ENCODE peak calls at places on chromosomes 16 and 17, in seven cellular contexts. One of them, this sample, is unnamed.

GRCh38 chr16:80369138-80369537 is 171.7 kb upstream of the DYNLRB2 start:
- DNase-seq in stomach: no peak
- DNase-seq in spleen: no peak
- DNase-seq in HCT116: no peak
- DNase-seq in testis: no peak
- DNase-seq in breast epithelium: no peak
- DNase-seq in uterus: no peak
- DNase-seq in this sample: no peak

GRCh38 chr16:69831212-69832123 is 69.3 kb downstream of the WWP2 start:
- DNase-seq in stomach: no peak
- DNase-seq in spleen: no peak
- DNase-seq in HCT116: no peak
- DNase-seq in testis: no peak
- DNase-seq in breast epithelium: no peak
- DNase-seq in uterus: no peak
- DNase-seq in this sample: no peak

GRCh38 chr17:76997981-76998531 is 129.9 kb downstream of the MGAT5B start:
- DNase-seq in stomach: no peak
- DNase-seq in spleen: no peak
- DNase-seq in HCT116: no peak
- DNase-seq in testis: no peak
- DNase-seq in breast epithelium: peak; percentile 28
- DNase-seq in uterus: no peak
- DNase-seq in this sample: no peak

GRCh38 chr16:66299349-66299748 is 67.1 kb upstream of the CDH5 start:
- DNase-seq in stomach: no peak
- DNase-seq in spleen: no peak
- DNase-seq in HCT116: no peak
- DNase-seq in testis: no peak
- DNase-seq in breast epithelium: no peak
- DNase-seq in uterus: no peak
- DNase-seq in this sample: no peak

GRCh38 chr17:28887871-28888471 is 9.6 kb downstream of the FLOT2 start:
- DNase-seq in stomach: no peak
- DNase-seq in spleen: no peak
- DNase-seq in HCT116: no peak
- DNase-seq in testis: no peak
- DNase-seq in breast epithelium: no peak
- DNase-seq in uterus: no peak
- DNase-seq in this sample: no peak

GRCh38 chr17:75596320-75597087 is 8.9 kb downstream of the MYO15B start:
- DNase-seq in stomach: no peak
- DNase-seq in spleen: no peak
- DNase-seq in HCT116: no peak
- DNase-seq in testis: no peak
- DNase-seq in breast epithelium: no peak
- DNase-seq in uterus: no peak
- DNase-seq in this sample: no peak

GRCh38 chr16:50467559-50467942 is 80.6 kb upstream of the NKD1 start:
- DNase-seq in stomach: no peak
- DNase-seq in spleen: no peak
- DNase-seq in HCT116: no peak
- DNase-seq in testis: no peak
- DNase-seq in breast epithelium: no peak
- DNase-seq in uterus: no peak
- DNase-seq in this sample: no peak

GRCh38 chr17:42937712-42938596 is 26.3 kb downstream of the AARSD1 start:
- DNase-seq in stomach: no peak
- DNase-seq in spleen: no peak
- DNase-seq in HCT116: peak; percentile 51
- DNase-seq in testis: peak; percentile 32
- DNase-seq in breast epithelium: no peak
- DNase-seq in uterus: peak; percentile 47
- DNase-seq in this sample: no peak

GRCh38 chr17:17387017-17387416 is 83.8 kb downstream of the NT5M start:
- DNase-seq in stomach: no peak
- DNase-seq in spleen: no peak
- DNase-seq in HCT116: peak; percentile 48
- DNase-seq in testis: no peak
- DNase-seq in breast epithelium: no peak
- DNase-seq in uterus: no peak
- DNase-seq in this sample: no peak

GRCh38 chr16:85248269-85248668 is 136.0 kb upstream of the CIBAR2 start:
- DNase-seq in stomach: no peak
- DNase-seq in spleen: no peak
- DNase-seq in HCT116: no peak
- DNase-seq in testis: no peak
- DNase-seq in breast epithelium: no peak
- DNase-seq in uterus: no peak
- DNase-seq in this sample: no peak

GRCh38 chr16:60041671-60042070 is 1307.6 kb upstream of the GOT2 start:
- DNase-seq in stomach: no peak
- DNase-seq in spleen: no peak
- DNase-seq in HCT116: no peak
- DNase-seq in testis: no peak
- DNase-seq in breast epithelium: no peak
- DNase-seq in uterus: no peak
- DNase-seq in this sample: no peak

GRCh38 chr17:50272711-50273653 is 1.3 kb upstream of the TMEM92 start:
- DNase-seq in stomach: peak; percentile 62
- DNase-seq in spleen: peak; percentile 90
- DNase-seq in HCT116: no peak
- DNase-seq in testis: peak; percentile 69
- DNase-seq in breast epithelium: peak; percentile 44
- DNase-seq in uterus: peak; percentile 75
- DNase-seq in this sample: no peak

GRCh38 chr16:87132361-87133014 is 184.7 kb downstream of the C16orf95 start:
- DNase-seq in stomach: no peak
- DNase-seq in spleen: no peak
- DNase-seq in HCT116: peak; percentile 26
- DNase-seq in testis: peak; percentile 80
- DNase-seq in breast epithelium: no peak
- DNase-seq in uterus: no peak
- DNase-seq in this sample: no peak

GRCh38 chr16:47109361-47109760 is 34.4 kb downstream of the NETO2 start:
- DNase-seq in stomach: no peak
- DNase-seq in spleen: no peak
- DNase-seq in HCT116: no peak
- DNase-seq in testis: no peak
- DNase-seq in breast epithelium: no peak
- DNase-seq in uterus: no peak
- DNase-seq in this sample: no peak

GRCh38 chr16:28504707-28505404 is 1.8 kb downstream of the IL27 start:
- DNase-seq in stomach: no peak
- DNase-seq in spleen: no peak
- DNase-seq in HCT116: no peak
- DNase-seq in testis: no peak
- DNase-seq in breast epithelium: peak; percentile 77
- DNase-seq in uterus: no peak
- DNase-seq in this sample: no peak

GRCh38 chr16:9042943-9043680 is 48.3 kb upstream of the HAPSTR1 start:
- DNase-seq in stomach: no peak
- DNase-seq in spleen: no peak
- DNase-seq in HCT116: no peak
- DNase-seq in testis: no peak
- DNase-seq in breast epithelium: no peak
- DNase-seq in uterus: no peak
- DNase-seq in this sample: no peak

GRCh38 chr17:77417575-77417974 is 276.8 kb downstream of the SEC14L1 start:
- DNase-seq in stomach: peak; percentile 55
- DNase-seq in spleen: no peak
- DNase-seq in HCT116: no peak
- DNase-seq in testis: no peak
- DNase-seq in breast epithelium: no peak
- DNase-seq in uterus: no peak
- DNase-seq in this sample: no peak

GRCh38 chr17:78271419-78272160 is 40.2 kb downstream of the TMEM235 start:
- DNase-seq in stomach: no peak
- DNase-seq in spleen: no peak
- DNase-seq in HCT116: no peak
- DNase-seq in testis: no peak
- DNase-seq in breast epithelium: no peak
- DNase-seq in uterus: no peak
- DNase-seq in this sample: no peak

GRCh38 chr17:13931111-13931526 is 138.2 kb upstream of the COX10 start:
- DNase-seq in stomach: no peak
- DNase-seq in spleen: no peak
- DNase-seq in HCT116: no peak
- DNase-seq in testis: no peak
- DNase-seq in breast epithelium: no peak
- DNase-seq in uterus: peak; percentile 18
- DNase-seq in this sample: peak; percentile 27

DNA sequence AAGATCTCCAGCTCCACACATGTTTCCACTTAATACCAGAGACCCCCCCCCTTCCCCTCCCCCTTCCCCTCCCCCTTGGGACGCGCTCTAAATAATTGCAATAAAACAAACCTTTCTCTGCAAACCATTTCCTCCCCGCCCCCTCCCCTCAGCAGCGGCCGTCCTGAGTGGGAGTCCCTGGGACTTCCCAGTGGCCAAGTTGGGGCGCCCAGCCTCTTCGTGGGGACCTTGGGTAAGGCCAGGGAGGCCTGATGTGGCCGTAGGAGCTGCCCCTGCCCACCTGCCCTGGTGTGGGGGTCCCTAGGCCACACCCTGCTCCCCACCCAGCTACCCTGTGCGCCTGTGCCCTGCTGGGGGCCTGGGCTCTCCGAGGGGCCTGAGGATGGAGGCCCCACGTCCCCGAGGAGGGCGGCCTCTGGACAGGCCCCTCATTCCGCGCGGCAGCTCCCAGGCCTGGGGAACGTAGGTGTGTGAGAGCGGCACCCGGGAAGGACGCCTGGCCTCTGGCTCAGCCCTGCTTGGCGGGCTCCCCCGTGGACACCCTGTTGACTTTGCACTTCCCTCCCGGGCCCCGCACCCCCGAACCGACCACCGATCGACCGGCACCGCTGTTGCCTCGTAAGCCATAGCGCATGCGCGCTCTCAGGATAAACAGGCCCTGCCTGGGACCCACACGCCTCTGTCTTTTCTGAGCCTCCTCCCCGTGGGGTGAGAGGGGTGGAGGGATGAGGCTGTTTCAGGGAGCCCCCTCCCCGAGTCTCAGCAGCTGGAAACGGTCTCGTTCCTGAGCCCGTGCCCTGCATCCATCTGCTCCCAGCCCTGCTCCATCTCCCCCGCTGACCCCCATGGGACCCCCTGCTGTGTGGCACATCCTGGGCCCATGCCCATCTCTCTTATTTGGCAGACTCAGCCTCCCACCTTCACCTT is 9.0 kb downstream of the NTHL1 start:
- DNase-seq in stomach: no peak
- DNase-seq in spleen: no peak
- DNase-seq in HCT116: no peak
- DNase-seq in testis: peak; percentile 61
- DNase-seq in breast epithelium: no peak
- DNase-seq in uterus: peak; percentile 64
- DNase-seq in this sample: no peak
- H3K4me3 ChIP-seq in stomach: no peak overlapping the region
- H3K4me3 ChIP-seq in spleen: no peak overlapping the region
- H3K4me3 ChIP-seq in HCT116: no peak overlapping the region
- H3K4me3 ChIP-seq in testis: no peak overlapping the region
- H3K4me3 ChIP-seq in breast epithelium: peak overlapping the region; percentile 52
- H3K4me3 ChIP-seq in uterus: no peak overlapping the region
- H3K4me3 ChIP-seq in this sample: no peak overlapping the region

GRCh38 chr17:8156174-8156992 is 4.2 kb upstream of the PER1 start:
- DNase-seq in stomach: peak; percentile 100
- DNase-seq in spleen: peak; percentile 100
- DNase-seq in HCT116: peak; percentile 100
- DNase-seq in testis: peak; percentile 99
- DNase-seq in breast epithelium: peak; percentile 100
- DNase-seq in uterus: peak; percentile 100
- DNase-seq in this sample: peak; percentile 100
- TF ChIP-seq POLR2A in stomach: peak; percentile 100
- TF ChIP-seq POLR2A in spleen: peak; percentile 100
- TF ChIP-seq POLR2A in HCT116: peak; percentile 41
- TF ChIP-seq POLR2A in testis: peak; percentile 98
- TF ChIP-seq POLR2A in breast epithelium: peak; percentile 100
- TF ChIP-seq POLR2A in uterus: peak; percentile 100
- TF ChIP-seq POLR2A in this sample: peak; percentile 100

DNA sequence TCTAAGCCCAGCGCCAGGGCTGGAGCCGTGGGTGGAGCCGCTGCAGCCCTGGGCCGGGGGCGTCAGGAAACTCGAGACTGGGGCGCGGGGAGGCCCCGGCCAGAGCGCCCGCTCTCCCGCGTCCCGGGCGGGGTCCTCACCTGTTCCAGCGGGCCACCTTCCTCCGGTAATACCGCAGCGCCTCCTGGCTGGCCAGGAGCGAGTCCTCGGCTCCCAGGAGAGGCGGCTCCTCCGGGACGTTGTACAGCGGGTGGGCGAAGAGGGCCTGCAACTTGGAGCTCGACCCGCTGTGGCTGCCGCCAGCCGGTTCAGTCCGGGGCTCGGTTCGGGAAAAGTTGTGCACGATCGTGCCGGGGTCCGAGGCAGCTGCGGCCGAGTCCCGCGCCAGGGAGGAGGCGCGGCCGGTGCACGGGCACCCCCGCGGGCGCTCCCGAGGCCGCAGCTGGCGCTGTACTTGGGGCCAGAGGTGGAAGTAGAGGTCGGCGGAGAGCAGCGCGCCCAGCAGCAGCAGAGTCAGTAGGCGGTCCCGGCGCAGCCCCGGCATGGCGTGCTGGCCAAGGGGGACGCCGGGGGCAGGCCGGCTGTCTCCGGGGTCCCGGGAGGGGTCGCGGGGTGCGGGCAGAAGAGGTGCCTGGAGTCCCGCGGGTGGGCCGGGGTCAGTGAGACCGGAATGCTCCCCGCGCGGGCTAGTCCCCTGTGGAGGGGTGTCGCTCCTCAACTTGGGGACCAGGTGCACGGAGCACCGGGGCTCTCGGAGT is 865 bp downstream of the FAM20A start:
- DNase-seq in stomach: peak; percentile 72
- DNase-seq in spleen: peak; percentile 79
- DNase-seq in HCT116: no peak
- DNase-seq in testis: peak; percentile 59
- DNase-seq in breast epithelium: no peak
- DNase-seq in uterus: peak; percentile 68
- DNase-seq in this sample: no peak
- H3K4me3 ChIP-seq in stomach: peak overlapping the region; percentile 61
- H3K4me3 ChIP-seq in spleen: peak overlapping the region; percentile 43
- H3K4me3 ChIP-seq in HCT116: no peak overlapping the region
- H3K4me3 ChIP-seq in testis: peak overlapping the region; percentile 93
- H3K4me3 ChIP-seq in breast epithelium: peak overlapping the region; percentile 81
- H3K4me3 ChIP-seq in uterus: peak overlapping the region; percentile 75
- H3K4me3 ChIP-seq in this sample: peak overlapping the region; percentile 25

DNA sequence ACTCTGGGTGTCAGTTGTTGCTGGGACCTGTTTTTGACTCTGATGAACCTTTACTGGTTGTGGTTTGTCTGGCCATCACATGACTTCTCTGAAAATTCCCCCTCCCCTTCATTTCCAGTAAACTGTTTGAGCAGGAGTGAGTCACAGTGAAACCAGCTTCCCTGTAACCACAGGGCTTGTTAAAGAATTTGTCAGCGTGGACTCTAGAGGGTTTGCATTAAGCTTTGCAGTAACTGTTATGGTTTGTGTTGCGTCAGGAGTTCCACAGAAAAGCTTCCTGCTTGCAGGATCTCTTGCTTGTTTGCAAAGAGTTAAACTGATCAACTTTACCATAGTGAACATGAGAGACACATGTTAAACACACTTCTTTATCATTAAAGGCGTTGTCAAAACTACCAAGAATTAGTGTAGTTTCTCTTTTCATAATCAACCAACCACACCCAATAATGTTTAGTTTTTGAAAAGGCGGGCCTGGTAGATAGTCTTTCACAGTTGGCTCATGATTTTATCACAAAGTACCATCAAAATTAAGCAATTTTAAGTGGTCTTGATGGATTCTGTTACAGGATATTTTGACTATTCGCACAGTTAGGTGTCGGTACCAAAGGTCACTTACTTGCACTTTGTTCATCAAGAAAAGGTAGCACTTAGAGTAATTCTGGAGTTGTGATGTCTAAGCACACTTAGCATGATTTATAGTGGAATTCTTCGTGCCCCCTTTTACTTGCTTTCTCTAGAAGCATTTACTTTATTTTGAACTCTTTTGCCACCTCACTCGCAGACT is 79.3 kb downstream of the VMP1 start:
- DNase-seq in stomach: peak; percentile 61
- DNase-seq in spleen: no peak
- DNase-seq in HCT116: peak; percentile 100
- DNase-seq in testis: peak; percentile 30
- DNase-seq in breast epithelium: no peak
- DNase-seq in uterus: peak; percentile 33
- DNase-seq in this sample: peak; percentile 90
- TF ChIP-seq POLR2A in stomach: no peak
- TF ChIP-seq POLR2A in spleen: peak; percentile 21
- TF ChIP-seq POLR2A in HCT116: no peak
- TF ChIP-seq POLR2A in testis: no peak
- TF ChIP-seq POLR2A in breast epithelium: peak; percentile 2
- TF ChIP-seq POLR2A in uterus: peak; percentile 14
- TF ChIP-seq POLR2A in this sample: peak; percentile 53

This sample was measured in prostate gland.